ENCODE peak calls at places on chromosomes 4 and X, in six cellular contexts. I, C, W, E, H and D are unnamed samples.

GRCh38 chrX:100720301-100720700 is 11.6 kb downstream of the SYTL4 start:
- DNase-seq in I (no peak), C (no peak), W (no peak), E (no peak), H (no peak), D (no peak)

GRCh38 chrX:129773649-129774458 is 5.9 kb upstream of the SASH3 start:
- DNase-seq in I (no peak), C (no peak), W (no peak), E (no peak), H (no peak), D (no peak)

GRCh38 chr4:140609548-140610425 is 41.0 kb upstream of the UCP1 start:
- DNase-seq in I (no peak), C (peak), W (no peak), E (no peak), H (no peak), D (no peak)

GRCh38 chr4:91113130-91113706 is 986.0 kb downstream of the CCSER1 start:
- DNase-seq in I (no peak), C (peak), W (no peak), E (no peak), H (no peak), D (no peak)

GRCh38 chrX:139446832-139447231 is 83.7 kb upstream of the F9 start:
- DNase-seq in I (no peak), C (no peak), W (peak), E (no peak), H (no peak), D (no peak)

GRCh38 chrX:139094671-139095592 is 383.4 kb upstream of the FGF13 start:
- DNase-seq in I (no peak), C (no peak), W (no peak), E (no peak), H (no peak), D (no peak)

GRCh38 chr4:5370286-5370685 is 319.0 kb downstream of the STK32B start:
- DNase-seq in I (no peak), C (peak), W (no peak), E (no peak), H (no peak), D (no peak)

GRCh38 chr4:186688150-186688943 is 35.3 kb downstream of the FAT1 start:
- DNase-seq in I (no peak), C (no peak), W (no peak), E (no peak), H (peak), D (no peak)

GRCh38 chrX:154348114-154348531 is 26.3 kb downstream of the FLNA start:
- DNase-seq in I (no peak), C (peak), W (peak), E (peak), H (no peak), D (no peak)

GRCh38 chr4:86957214-86957613 is 22.4 kb downstream of the AFF1 start:
- DNase-seq in I (no peak), C (no peak), W (no peak), E (no peak), H (no peak), D (no peak)

GRCh38 chr4:142044271-142044670 is 407.9 kb downstream of the IL15 start:
- DNase-seq in I (no peak), C (no peak), W (no peak), E (no peak), H (no peak), D (no peak)

GRCh38 chr4:53696956-53697685 is 105.8 kb upstream of the LNX1 start:
- DNase-seq in I (no peak), C (no peak), W (no peak), E (no peak), H (no peak), D (no peak)

GRCh38 chrX:96929036-96929435 is 45.3 kb downstream of the RPA4 start:
- DNase-seq in I (no peak), C (no peak), W (no peak), E (no peak), H (no peak), D (no peak)

GRCh38 chr4:133233922-133234321 is 84.8 kb downstream of the PCDH10 start:
- DNase-seq in I (no peak), C (no peak), W (peak), E (no peak), H (no peak), D (no peak)

GRCh38 chr4:174794706-174795105 is 34.3 kb downstream of the GLRA3 start:
- DNase-seq in I (no peak), C (peak), W (no peak), E (no peak), H (no peak), D (no peak)

GRCh38 chr4:23097251-23097650 is 404.5 kb downstream of the GBA3 start:
- DNase-seq in I (no peak), C (peak), W (no peak), E (no peak), H (no peak), D (no peak)

GRCh38 chr4:26150948-26151347 is 169.9 kb upstream of the RBPJ start:
- DNase-seq in I (no peak), C (no peak), W (no peak), E (no peak), H (no peak), D (no peak)

GRCh38 chrX:110803506-110803905 is 7.9 kb upstream of the CHRDL1 start:
- DNase-seq in I (no peak), C (no peak), W (no peak), E (no peak), H (no peak), D (no peak)

DNA sequence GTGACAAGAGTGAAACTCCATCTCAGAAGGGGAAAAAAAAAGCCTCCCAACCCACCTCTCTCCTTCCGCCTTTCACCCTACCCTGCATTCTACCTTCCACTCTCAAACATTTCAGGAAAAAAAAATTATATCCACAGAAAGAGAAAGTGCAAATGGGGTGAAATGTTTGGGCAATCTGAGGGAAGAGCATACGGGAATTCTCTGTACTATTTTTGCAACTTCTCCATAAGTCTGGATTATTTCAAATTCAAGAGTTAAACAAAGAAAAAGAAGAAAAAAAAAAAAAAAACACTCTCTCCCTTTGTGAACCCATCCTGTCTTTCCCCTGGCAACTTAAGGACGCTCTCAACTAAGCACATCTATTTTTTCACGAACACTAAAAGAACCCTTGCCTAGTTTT is 41.3 kb downstream of the AFAP1 start:
- DNase-seq in I (no peak), C (no peak), W (no peak), E (no peak), H (no peak), D (no peak)
- TF ChIP-seq EP300 in I (no peak), C (no peak), W (no peak), E (no peak), H (no peak), D (no peak)

DNA sequence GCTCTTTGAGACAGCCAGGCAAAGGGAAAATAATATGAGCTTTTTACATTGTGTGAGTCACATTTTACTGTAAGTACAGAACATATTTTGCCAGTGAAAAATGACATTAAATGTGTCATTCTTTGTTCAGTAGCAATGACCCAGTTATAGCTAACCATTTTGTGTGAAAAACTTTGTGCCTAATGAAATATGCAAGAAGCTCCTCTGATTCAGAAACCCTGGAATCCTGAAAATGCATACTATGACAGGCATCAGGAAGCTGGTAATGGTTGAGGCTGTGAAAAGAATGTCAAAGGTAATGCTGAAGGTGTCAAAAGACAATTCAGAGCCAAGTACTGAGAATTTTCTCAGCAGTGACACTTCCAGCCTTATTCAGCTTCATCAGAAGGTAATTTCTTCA is 549.5 kb upstream of the SMIM31 start:
- DNase-seq in I (no peak), C (peak), W (no peak), E (no peak), H (no peak), D (no peak)
- TF ChIP-seq EP300 in I (no peak), C (no peak), W (no peak), E (no peak), H (peak), D (no peak)

GRCh38 chr4:7041851-7042696 is 1.1 kb upstream of the TADA2B start:
- DNase-seq in I (peak), C (no peak), W (peak), E (peak), H (no peak), D (peak)

GRCh38 chr4:7043521-7044414 is 596 bp downstream of the TADA2B start:
- DNase-seq in I (no peak), C (peak), W (peak), E (peak), H (no peak), D (peak)

GRCh38 chr4:7041246-7041645 is 1.9 kb upstream of the TADA2B start:
- DNase-seq in I (no peak), C (no peak), W (no peak), E (no peak), H (no peak), D (no peak)

GRCh38 chr4:7042697-7043464 is at the start of gene TADA2B:
- DNase-seq in I (peak), C (peak), W (peak), E (peak), H (peak), D (peak)

GRCh38 chr4:7040760-7041159 is 2.4 kb upstream of the TADA2B start:
- DNase-seq in I (no peak), C (no peak), W (no peak), E (no peak), H (no peak), D (no peak)
- TF ChIP-seq EP300 in I (no peak), C (no peak), W (no peak), E (no peak), H (no peak), D (no peak)

GRCh38 chr4:181475781-181476180 is 767.4 kb upstream of the TENM3 start:
- DNase-seq in I (no peak), C (no peak), W (no peak), E (no peak), H (no peak), D (no peak)
- TF ChIP-seq EP300 in I (no peak), C (no peak), W (no peak), E (no peak), H (no peak), D (no peak)

GRCh38 chr4:150367326-150367725 is 214.6 kb upstream of the MAB21L2 start:
- DNase-seq in I (no peak), C (no peak), W (peak), E (no peak), H (peak), D (no peak)
- TF ChIP-seq EP300 in I (no peak), C (no peak), W (peak), E (no peak), H (peak), D (no peak)

GRCh38 chr4:103915224-103915869 is 195.6 kb upstream of the TACR3 start:
- DNase-seq in I (no peak), C (peak), W (no peak), E (no peak), H (no peak), D (no peak)

GRCh38 chr4:103923551-103923950 is 203.8 kb upstream of the TACR3 start:
- DNase-seq in I (no peak), C (no peak), W (no peak), E (no peak), H (no peak), D (no peak)

GRCh38 chr4:103918214-103918613 is 198.4 kb upstream of the TACR3 start:
- DNase-seq in I (no peak), C (no peak), W (no peak), E (no peak), H (no peak), D (no peak)
- TF ChIP-seq EP300 in I (no peak), C (no peak), W (no peak), E (no peak), H (no peak), D (no peak)

DNA sequence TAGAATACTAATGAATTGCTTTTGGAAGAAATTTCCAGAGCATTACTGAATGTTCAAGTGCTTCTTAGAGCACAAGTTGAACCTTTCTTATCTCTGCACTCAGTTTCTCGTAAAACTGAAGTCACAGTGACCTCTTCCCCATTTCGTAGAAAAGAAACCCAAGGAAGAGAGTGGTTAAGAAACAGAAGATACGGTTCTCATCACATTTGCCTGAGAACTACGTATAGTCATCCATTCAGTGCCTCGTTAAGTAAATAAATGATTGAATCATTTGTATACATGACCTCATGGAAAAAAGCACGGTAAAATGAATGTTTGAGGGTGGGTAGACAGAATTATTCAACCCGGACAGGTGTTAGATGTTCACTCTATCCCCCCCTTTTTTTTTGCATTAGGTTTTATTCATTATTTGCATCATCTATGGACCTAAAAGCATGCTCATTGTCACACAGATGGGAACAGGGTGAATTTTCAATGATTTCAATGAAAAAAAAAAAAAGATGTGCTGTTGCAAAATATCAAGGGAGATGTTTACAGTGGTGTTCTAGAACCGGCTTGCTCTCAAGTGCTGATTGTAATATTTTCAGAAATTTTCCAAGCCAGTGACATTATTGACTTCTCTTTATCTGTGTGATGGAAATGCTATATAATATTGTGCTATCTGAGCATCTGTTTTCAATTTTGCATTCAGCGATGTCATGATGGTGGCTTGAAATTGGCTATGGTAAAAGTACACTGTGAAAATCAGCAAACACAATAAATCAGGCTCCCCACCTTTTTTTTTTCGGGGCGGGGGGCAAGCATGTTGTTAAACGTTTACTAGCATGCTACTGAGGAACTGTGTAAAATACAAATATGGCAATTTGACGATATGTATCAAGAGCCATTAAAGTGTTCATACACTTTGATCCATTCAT is 4.3 kb downstream of the RHOH start:
- DNase-seq in I (no peak), C (peak), W (no peak), E (no peak), H (no peak), D (no peak)
- TF ChIP-seq EP300 in I (no peak), C (no peak), W (no peak), E (no peak), H (no peak), D (no peak)

DNA sequence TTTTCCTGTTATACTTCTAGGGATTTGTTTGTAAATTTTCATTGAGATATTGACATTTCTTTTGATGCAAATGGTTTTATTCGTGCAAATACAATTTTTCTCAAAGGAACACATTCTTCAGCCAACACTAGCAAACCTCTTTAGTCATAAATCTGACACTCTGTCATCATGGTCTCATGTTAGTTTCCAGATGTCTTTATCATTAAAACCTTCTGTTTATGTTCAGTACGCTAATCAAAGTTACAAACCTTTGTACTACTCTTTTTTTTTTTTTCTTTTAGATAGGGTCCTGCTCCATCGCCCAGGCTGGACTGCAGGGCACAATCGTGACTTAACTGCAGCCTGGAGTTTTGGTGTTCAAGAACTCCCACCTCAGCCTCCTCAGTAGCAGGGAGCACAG is 7.1 kb downstream of the SLC25A31 start:
- DNase-seq in I (no peak), C (no peak), W (no peak), E (no peak), H (no peak), D (no peak)
- TF ChIP-seq EP300 in I (no peak), C (no peak), W (no peak), E (no peak), H (no peak), D (no peak)